ENCODE peak calls at places on chromosome 16, in five cellular contexts. G is hepatocyte, U is progenitor cell of endocrine pancreas, N is tibial artery, V is PC-9. P is an unnamed sample.
A peak's percentile ranks its signal among the peaks of the same experiment; 100 is the strongest.

GRCh38 chr16:89162314-89162713 is 9.2 kb upstream of the CDH15 start:
- DNase-seq in G (no peak), U (no peak), N (no peak), V (no peak), P (no peak)

GRCh38 chr16:68644715-68645493 is at the start of gene CDH3:
- DNase-seq in G (peak; percentile 80), U (peak; percentile 85), N (no peak), V (peak; percentile 77), P (no peak)

GRCh38 chr16:31177136-31177535 is 2.8 kb upstream of the FUS start:
- DNase-seq in G (no peak), U (no peak), N (no peak), V (no peak), P (no peak)

GRCh38 chr16:78684655-78685400 is 585.4 kb downstream of the WWOX start:
- DNase-seq in G (peak; percentile 35), U (no peak), N (peak; percentile 67), V (no peak), P (no peak)

GRCh38 chr16:22326771-22327445 is 29.7 kb downstream of the POLR3E start:
- DNase-seq in G (no peak), U (no peak), N (no peak), V (no peak), P (no peak)

GRCh38 chr16:70750893-70751467 is 50.0 kb downstream of the VAC14 start:
- DNase-seq in G (no peak), U (no peak), N (peak; percentile 92), V (no peak), P (no peak)

GRCh38 chr16:85969159-85969558 is 70.2 kb downstream of the IRF8 start:
- DNase-seq in G (no peak), U (no peak), N (no peak), V (no peak), P (no peak)

GRCh38 chr16:54066451-54067056 is 220.0 kb downstream of the IRX3 start:
- DNase-seq in G (no peak), U (no peak), N (no peak), V (peak; percentile 47), P (no peak)

GRCh38 chr16:49834496-49835009 is 21.4 kb downstream of the ZNF423 start:
- DNase-seq in G (peak; percentile 87), U (no peak), N (peak; percentile 97), V (no peak), P (no peak)

GRCh38 chr16:1288813-1289479 is 20.5 kb upstream of the UBE2I start:
- DNase-seq in G (peak; percentile 43), U (no peak), N (no peak), V (no peak), P (no peak)

GRCh38 chr16:75803753-75804152 is 77.5 kb upstream of the CPHXL start:
- DNase-seq in G (no peak), U (no peak), N (no peak), V (no peak), P (no peak)

GRCh38 chr16:77881355-77882003 is 93.1 kb downstream of the VAT1L start:
- DNase-seq in G (no peak), U (no peak), N (no peak), V (no peak), P (no peak)

DNA sequence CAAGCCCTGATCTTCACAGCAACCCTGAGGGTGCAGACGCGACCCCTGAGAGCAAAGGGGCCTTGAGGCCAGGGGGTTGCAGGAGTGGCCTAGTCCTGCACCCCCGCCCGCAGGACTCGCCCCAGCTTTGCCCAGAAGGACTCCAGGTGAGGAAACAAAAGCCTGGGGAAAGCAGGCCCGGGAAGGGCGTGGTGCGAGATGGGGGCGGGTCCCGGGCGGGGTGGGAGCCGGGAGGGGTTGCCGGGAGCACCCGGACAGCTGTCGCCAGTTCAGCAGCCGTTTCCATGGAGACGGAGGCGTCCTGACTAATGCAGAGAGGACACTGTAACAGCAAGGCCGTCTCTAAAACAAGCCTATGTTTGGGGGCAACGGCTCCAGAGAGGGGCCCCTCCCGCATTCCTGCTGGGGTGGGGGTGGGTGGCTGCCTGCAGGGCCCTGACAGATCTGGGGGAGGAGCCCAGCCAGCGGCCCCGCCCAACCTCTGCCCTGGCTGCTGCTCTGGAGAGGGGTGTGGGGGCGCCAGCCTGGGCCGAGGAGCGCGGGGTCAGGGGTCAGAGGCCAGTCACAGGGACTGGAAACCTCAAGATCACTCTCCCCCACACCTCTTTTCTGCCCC is 3.0 kb upstream of the TPPP3 start:
- DNase-seq in G (peak; percentile 94), U (no peak), N (peak; percentile 76), V (peak; percentile 94), P (peak; percentile 48)
- TF ChIP-seq CTCF in G (no peak), U (no peak), N (no peak), V (no peak), P (no peak)

GRCh38 chr16:20359997-20360396 is 7.5 kb upstream of the UMOD start:
- DNase-seq in G (peak; percentile 10), U (no peak), N (no peak), V (no peak), P (no peak)
- TF ChIP-seq CTCF in G (peak; percentile 21), U (peak; percentile 58), N (no peak), V (no peak), P (peak; percentile 9)

GRCh38 chr16:57299009-57299718 is 14.7 kb upstream of the PLLP start:
- DNase-seq in G (peak; percentile 89), U (no peak), N (peak; percentile 80), V (no peak), P (no peak)

GRCh38 chr16:57297856-57298255 is 13.4 kb upstream of the PLLP start:
- DNase-seq in G (no peak), U (no peak), N (no peak), V (no peak), P (no peak)

GRCh38 chr16:57301126-57301817 is 16.8 kb upstream of the PLLP start:
- DNase-seq in G (no peak), U (no peak), N (no peak), V (no peak), P (no peak)

GRCh38 chr16:57300387-57301125 is 16.1 kb upstream of the PLLP start:
- DNase-seq in G (peak; percentile 99), U (peak; percentile 100), N (peak; percentile 100), V (peak; percentile 96), P (peak; percentile 99)

DNA sequence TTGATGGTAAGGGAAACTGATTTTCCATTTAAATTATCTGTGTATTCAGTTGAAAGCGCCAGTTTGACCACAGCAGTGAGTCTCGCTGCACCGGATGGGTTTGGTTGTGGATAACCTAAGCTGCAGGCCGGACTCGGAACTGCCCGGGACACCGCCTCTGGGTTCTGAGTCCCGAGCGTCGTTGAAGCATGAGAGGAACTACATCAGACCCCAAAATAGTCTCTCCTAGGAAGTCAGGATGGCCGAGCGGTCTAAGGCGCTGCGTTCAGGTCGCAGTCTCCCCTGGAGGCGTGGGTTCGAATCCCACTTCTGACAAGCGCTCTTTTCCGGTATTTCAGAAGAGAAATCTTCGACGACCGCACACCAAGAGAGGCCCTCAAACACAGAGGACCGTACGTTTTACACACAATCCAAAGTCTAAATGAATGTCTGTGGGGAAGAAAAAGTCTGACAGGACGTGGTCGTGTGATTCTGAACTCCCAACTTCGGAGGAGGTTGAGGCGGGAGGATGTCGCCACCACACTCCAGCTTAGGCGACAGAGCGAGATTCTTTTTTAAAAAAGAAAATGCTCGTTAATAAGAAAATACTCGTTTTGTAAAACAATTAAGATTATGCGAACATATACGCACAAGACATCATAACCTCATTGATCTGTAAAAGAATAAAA is 15.4 kb upstream of the PLLP start:
- DNase-seq in G (peak; percentile 95), U (peak; percentile 79), N (peak; percentile 95), V (peak; percentile 85), P (peak; percentile 85)
- TF ChIP-seq CTCF in G (peak; percentile 38), U (peak; percentile 40), N (peak; percentile 55), V (peak; percentile 24), P (no peak)

GRCh38 chr16:26569793-26570192 is 496.9 kb upstream of the C16orf82 start:
- DNase-seq in G (peak; percentile 48), U (no peak), N (no peak), V (no peak), P (no peak)
- TF ChIP-seq CTCF in G (peak; percentile 58), U (peak; percentile 54), N (no peak), V (peak; percentile 46), P (no peak)

GRCh38 chr16:3983081-3983520 is 102.6 kb upstream of the CREBBP start:
- DNase-seq in G (peak; percentile 91), U (peak; percentile 73), N (peak; percentile 78), V (peak; percentile 64), P (peak; percentile 61)
- TF ChIP-seq CTCF in G (peak; percentile 80), U (peak; percentile 86), N (peak; percentile 73), V (peak; percentile 82), P (peak; percentile 77)

P was measured in CD14-positive monocyte.